ENCODE peak calls at places on chromosomes 5 and 9, in five cellular contexts. One of them, this sample, is unnamed.

GRCh38 chr5:6712136-6712581 is 1.1 kb upstream of the TENT4A start:
- DNase-seq in stomach: peak; percentile 50
- DNase-seq in spleen: peak; percentile 93
- DNase-seq in CD8-positive, alpha-beta memory T cell: peak; percentile 40
- DNase-seq in HepG2: peak; percentile 52
- DNase-seq in this sample: peak; percentile 85

GRCh38 chr9:97758334-97758916 is 61.3 kb upstream of the XPA start:
- DNase-seq in stomach: no peak
- DNase-seq in spleen: no peak
- DNase-seq in CD8-positive, alpha-beta memory T cell: no peak
- DNase-seq in HepG2: no peak
- DNase-seq in this sample: no peak

GRCh38 chr9:76756273-76756650 is 8.0 kb upstream of the PCA3 start:
- DNase-seq in stomach: no peak
- DNase-seq in spleen: no peak
- DNase-seq in CD8-positive, alpha-beta memory T cell: no peak
- DNase-seq in HepG2: peak; percentile 7
- DNase-seq in this sample: no peak

GRCh38 chr5:17448877-17449276 is 49.2 kb upstream of the TAF11L2 start:
- DNase-seq in stomach: no peak
- DNase-seq in spleen: no peak
- DNase-seq in CD8-positive, alpha-beta memory T cell: no peak
- DNase-seq in HepG2: no peak
- DNase-seq in this sample: no peak

GRCh38 chr9:113523421-113524141 is 60.1 kb downstream of the RGS3 start:
- DNase-seq in stomach: no peak
- DNase-seq in spleen: peak; percentile 83
- DNase-seq in CD8-positive, alpha-beta memory T cell: peak; percentile 57
- DNase-seq in HepG2: no peak
- DNase-seq in this sample: no peak

GRCh38 chr9:98568234-98568922 is 140.4 kb downstream of the GABBR2 start:
- DNase-seq in stomach: no peak
- DNase-seq in spleen: no peak
- DNase-seq in CD8-positive, alpha-beta memory T cell: no peak
- DNase-seq in HepG2: no peak
- DNase-seq in this sample: no peak

GRCh38 chr5:79109527-79110492 is 1.8 kb upstream of the BHMT start:
- DNase-seq in stomach: no peak
- DNase-seq in spleen: no peak
- DNase-seq in CD8-positive, alpha-beta memory T cell: no peak
- DNase-seq in HepG2: peak; percentile 28
- DNase-seq in this sample: peak; percentile 7

GRCh38 chr5:178357127-178357526 is 124.5 kb upstream of the PHYKPL start:
- DNase-seq in stomach: no peak
- DNase-seq in spleen: peak; percentile 81
- DNase-seq in CD8-positive, alpha-beta memory T cell: no peak
- DNase-seq in HepG2: no peak
- DNase-seq in this sample: no peak

GRCh38 chr9:89410022-89410421 is 87.9 kb downstream of the SEMA4D start:
- DNase-seq in stomach: no peak
- DNase-seq in spleen: no peak
- DNase-seq in CD8-positive, alpha-beta memory T cell: no peak
- DNase-seq in HepG2: no peak
- DNase-seq in this sample: no peak

GRCh38 chr9:98900244-98900643 is 43.5 kb upstream of the COL15A1 start:
- DNase-seq in stomach: no peak
- DNase-seq in spleen: no peak
- DNase-seq in CD8-positive, alpha-beta memory T cell: no peak
- DNase-seq in HepG2: no peak
- DNase-seq in this sample: no peak

GRCh38 chr5:36243653-36244052 is 1.9 kb upstream of the NADK2 start:
- DNase-seq in stomach: no peak
- DNase-seq in spleen: no peak
- DNase-seq in CD8-positive, alpha-beta memory T cell: no peak
- DNase-seq in HepG2: no peak
- DNase-seq in this sample: no peak

GRCh38 chr9:746661-747434 is 94.6 kb upstream of the DMRT1 start:
- DNase-seq in stomach: no peak
- DNase-seq in spleen: no peak
- DNase-seq in CD8-positive, alpha-beta memory T cell: no peak
- DNase-seq in HepG2: no peak
- DNase-seq in this sample: no peak

GRCh38 chr5:112957970-112958773 is 18.4 kb upstream of the DCP2 start:
- DNase-seq in stomach: peak; percentile 81
- DNase-seq in spleen: no peak
- DNase-seq in CD8-positive, alpha-beta memory T cell: no peak
- DNase-seq in HepG2: peak; percentile 65
- DNase-seq in this sample: peak; percentile 70

GRCh38 chr5:101977729-101978345 is 318.2 kb downstream of the SLCO4C1 start:
- DNase-seq in stomach: no peak
- DNase-seq in spleen: no peak
- DNase-seq in CD8-positive, alpha-beta memory T cell: no peak
- DNase-seq in HepG2: peak; percentile 49
- DNase-seq in this sample: no peak

GRCh38 chr5:156623381-156624040 is 226.6 kb upstream of the PPP1R2B start:
- DNase-seq in stomach: no peak
- DNase-seq in spleen: no peak
- DNase-seq in CD8-positive, alpha-beta memory T cell: no peak
- DNase-seq in HepG2: no peak
- DNase-seq in this sample: no peak

GRCh38 chr5:140143521-140144258 is 18.0 kb downstream of the IGIP start:
- DNase-seq in stomach: no peak
- DNase-seq in spleen: no peak
- DNase-seq in CD8-positive, alpha-beta memory T cell: no peak
- DNase-seq in HepG2: no peak
- DNase-seq in this sample: no peak

GRCh38 chr5:131104169-131104775 is 60.8 kb downstream of the HINT1 start:
- DNase-seq in stomach: no peak
- DNase-seq in spleen: no peak
- DNase-seq in CD8-positive, alpha-beta memory T cell: no peak
- DNase-seq in HepG2: no peak
- DNase-seq in this sample: no peak

GRCh38 chr9:32398207-32398606 is 13.8 kb downstream of the ACO1 start:
- DNase-seq in stomach: no peak
- DNase-seq in spleen: no peak
- DNase-seq in CD8-positive, alpha-beta memory T cell: no peak
- DNase-seq in HepG2: no peak
- DNase-seq in this sample: no peak

GRCh38 chr5:86979801-86980510 is 287.7 kb upstream of the RASA1 start:
- DNase-seq in stomach: no peak
- DNase-seq in spleen: no peak
- DNase-seq in CD8-positive, alpha-beta memory T cell: no peak
- DNase-seq in HepG2: peak; percentile 3
- DNase-seq in this sample: no peak

GRCh38 chr9:12956805-12957204 is 182.0 kb downstream of the LURAP1L start:
- DNase-seq in stomach: no peak
- DNase-seq in spleen: no peak
- DNase-seq in CD8-positive, alpha-beta memory T cell: no peak
- DNase-seq in HepG2: no peak
- DNase-seq in this sample: no peak

GRCh38 chr9:24096756-24097155 is 270.7 kb upstream of the ELAVL2 start:
- DNase-seq in stomach: no peak
- DNase-seq in spleen: no peak
- DNase-seq in CD8-positive, alpha-beta memory T cell: no peak
- DNase-seq in HepG2: no peak
- DNase-seq in this sample: no peak

GRCh38 chr5:6517494-6517893 is 68.8 kb downstream of the UBE2QL1 start:
- DNase-seq in stomach: no peak
- DNase-seq in spleen: no peak
- DNase-seq in CD8-positive, alpha-beta memory T cell: no peak
- DNase-seq in HepG2: no peak
- DNase-seq in this sample: no peak

GRCh38 chr9:72292874-72293607 is 72.0 kb downstream of the ZFAND5 start:
- DNase-seq in stomach: peak; percentile 36
- DNase-seq in spleen: no peak
- DNase-seq in CD8-positive, alpha-beta memory T cell: no peak
- DNase-seq in HepG2: no peak
- DNase-seq in this sample: no peak

GRCh38 chr5:98982880-98983279 is 54.1 kb upstream of the CHD1 start:
- DNase-seq in stomach: no peak
- DNase-seq in spleen: no peak
- DNase-seq in CD8-positive, alpha-beta memory T cell: no peak
- DNase-seq in HepG2: no peak
- DNase-seq in this sample: no peak

GRCh38 chr9:134441227-134442086 is 115.2 kb downstream of the RXRA start:
- DNase-seq in stomach: no peak
- DNase-seq in spleen: no peak
- DNase-seq in CD8-positive, alpha-beta memory T cell: no peak
- DNase-seq in HepG2: no peak
- DNase-seq in this sample: no peak

GRCh38 chr9:19485193-19485592 is 76.4 kb downstream of the ACER2 start:
- DNase-seq in stomach: no peak
- DNase-seq in spleen: no peak
- DNase-seq in CD8-positive, alpha-beta memory T cell: no peak
- DNase-seq in HepG2: no peak
- DNase-seq in this sample: no peak

GRCh38 chr5:175894805-175895204 is 23.4 kb downstream of the CPLX2 start:
- DNase-seq in stomach: no peak
- DNase-seq in spleen: no peak
- DNase-seq in CD8-positive, alpha-beta memory T cell: no peak
- DNase-seq in HepG2: no peak
- DNase-seq in this sample: no peak

GRCh38 chr5:68544656-68545565 is 329.4 kb downstream of the PIK3R1 start:
- DNase-seq in stomach: no peak
- DNase-seq in spleen: no peak
- DNase-seq in CD8-positive, alpha-beta memory T cell: no peak
- DNase-seq in HepG2: no peak
- DNase-seq in this sample: no peak

GRCh38 chr5:10987881-10988504 is 227.0 kb upstream of the DAP start:
- DNase-seq in stomach: peak; percentile 73
- DNase-seq in spleen: peak; percentile 82
- DNase-seq in CD8-positive, alpha-beta memory T cell: peak; percentile 12
- DNase-seq in HepG2: peak; percentile 43
- DNase-seq in this sample: peak; percentile 71

GRCh38 chr9:13707635-13708410 is 428.3 kb upstream of the MPDZ start:
- DNase-seq in stomach: no peak
- DNase-seq in spleen: no peak
- DNase-seq in CD8-positive, alpha-beta memory T cell: no peak
- DNase-seq in HepG2: no peak
- DNase-seq in this sample: no peak

GRCh38 chr5:80905405-80905804 is 54.8 kb upstream of the RASGRF2 start:
- DNase-seq in stomach: no peak
- DNase-seq in spleen: no peak
- DNase-seq in CD8-positive, alpha-beta memory T cell: no peak
- DNase-seq in HepG2: no peak
- DNase-seq in this sample: no peak

DNA sequence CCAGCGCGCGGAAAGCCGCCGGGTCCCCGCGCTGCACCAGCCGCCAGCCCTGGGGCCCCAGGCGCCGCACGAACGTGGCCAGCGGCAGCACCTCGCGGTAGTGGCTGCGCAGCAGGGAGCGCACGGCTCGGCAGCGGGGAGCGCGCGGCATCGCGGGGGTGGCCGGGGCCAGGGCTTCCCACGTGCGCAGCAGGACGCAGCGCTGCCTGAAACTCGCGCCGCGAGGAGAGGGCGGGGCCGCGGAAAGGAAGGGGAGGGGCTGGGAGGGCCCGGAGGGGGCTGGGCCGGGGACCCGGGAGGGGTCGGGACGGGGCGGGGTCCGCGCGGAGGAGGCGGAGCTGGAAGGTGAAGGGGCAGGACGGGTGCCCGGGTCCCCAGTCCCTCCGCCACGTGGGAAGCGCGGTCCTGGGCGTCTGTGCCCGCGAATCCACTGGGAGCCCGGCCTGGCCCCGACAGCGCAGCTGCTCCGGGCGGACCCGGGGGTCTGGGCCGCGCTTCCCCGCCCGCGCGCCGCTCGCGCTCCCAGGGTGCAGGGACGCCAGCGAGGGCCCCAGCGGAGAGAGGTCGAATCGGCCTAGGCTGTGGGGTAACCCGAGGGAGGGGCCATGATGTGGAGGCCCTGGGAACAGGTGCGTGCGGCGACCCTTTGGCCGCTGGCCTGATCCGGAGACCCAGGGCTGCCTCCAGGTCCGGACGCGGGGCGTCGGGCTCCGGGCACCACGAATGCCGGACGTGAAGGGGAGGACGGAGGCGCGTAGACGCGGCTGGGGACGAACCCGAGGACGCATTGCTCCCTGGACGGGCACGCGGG is at the start of gene TERT:
- DNase-seq in stomach: peak; percentile 57
- DNase-seq in spleen: peak; percentile 85
- DNase-seq in CD8-positive, alpha-beta memory T cell: peak; percentile 14
- DNase-seq in HepG2: no peak
- DNase-seq in this sample: peak; percentile 27
- H3K4me3 ChIP-seq in stomach: peak within 1 kb of the TSS; percentile 31
- H3K4me3 ChIP-seq in spleen: peak within 1 kb of the TSS; percentile 29
- H3K4me3 ChIP-seq in CD8-positive, alpha-beta memory T cell: no peak within 1 kb of the TSS
- H3K4me3 ChIP-seq in HepG2: peak within 1 kb of the TSS; percentile 47
- H3K4me3 ChIP-seq in this sample: no peak within 1 kb of the TSS

GRCh38 chr5:147434049-147434448 is 75.8 kb downstream of the DPYSL3 start:
- DNase-seq in stomach: no peak
- DNase-seq in spleen: no peak
- DNase-seq in CD8-positive, alpha-beta memory T cell: no peak
- DNase-seq in HepG2: no peak
- DNase-seq in this sample: no peak
- H3K4me1 ChIP-seq in stomach: no peaks in the 10 kb centered on the region
- H3K4me1 ChIP-seq in spleen: peaks cover 4% of the 10 kb centered on the region
- H3K4me1 ChIP-seq in CD8-positive, alpha-beta memory T cell: no peaks in the 10 kb centered on the region
- H3K4me1 ChIP-seq in HepG2: no peaks in the 10 kb centered on the region
- H3K4me1 ChIP-seq in this sample: no peaks in the 10 kb centered on the region

GRCh38 chr5:143536364-143536763 is 132.9 kb upstream of the NR3C1 start:
- DNase-seq in stomach: no peak
- DNase-seq in spleen: no peak
- DNase-seq in CD8-positive, alpha-beta memory T cell: no peak
- DNase-seq in HepG2: peak; percentile 14
- DNase-seq in this sample: no peak
- H3K27ac ChIP-seq in stomach: no peak overlapping the region
- H3K27ac ChIP-seq in spleen: no peak overlapping the region
- H3K27ac ChIP-seq in CD8-positive, alpha-beta memory T cell: no peak overlapping the region
- H3K27ac ChIP-seq in HepG2: no peak overlapping the region
- H3K27ac ChIP-seq in this sample: no peak overlapping the region

DNA sequence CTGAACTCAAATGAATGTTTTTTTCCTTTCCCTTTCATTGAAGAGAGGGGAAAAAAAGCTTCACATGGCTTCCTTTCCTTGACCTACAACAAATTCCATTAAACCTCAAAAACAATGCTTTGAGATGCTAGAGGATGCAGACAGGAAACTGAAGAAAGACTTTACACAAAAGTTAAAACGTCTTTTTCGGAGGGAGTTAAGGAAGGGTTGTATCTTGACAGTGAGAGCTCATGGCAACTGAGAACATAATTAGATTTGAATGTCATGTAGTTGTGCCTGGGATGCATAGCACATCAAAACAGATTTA is 66.4 kb downstream of the EBF1 start:
- DNase-seq in stomach: no peak
- DNase-seq in spleen: no peak
- DNase-seq in CD8-positive, alpha-beta memory T cell: no peak
- DNase-seq in HepG2: no peak
- DNase-seq in this sample: no peak
- H3K4me3 ChIP-seq in stomach: no peak overlapping the region
- H3K4me3 ChIP-seq in spleen: no peak overlapping the region
- H3K4me3 ChIP-seq in CD8-positive, alpha-beta memory T cell: no peak overlapping the region
- H3K4me3 ChIP-seq in HepG2: no peak overlapping the region
- H3K4me3 ChIP-seq in this sample: no peak overlapping the region

This sample was measured in pancreas.